ENCODE peak calls at places on chromosome 15, in four cellular contexts. Z is astrocyte of the spinal cord; R is CD4-positive, alpha-beta T cell; A is left ventricle myocardium inferior. W is an unnamed sample.

GRCh38 chr15:60804986-60805949 is 326.3 kb upstream of the ICE2 start:
- DNase-seq in Z (peak; percentile 87), R (no peak), A (no peak), W (no peak)

GRCh38 chr15:84033793-84034553 is 201.6 kb upstream of the GOLGA6L4 start:
- DNase-seq in Z (no peak), R (no peak), A (no peak), W (no peak)

GRCh38 chr15:61013146-61013545 is 216.0 kb downstream of the RORA start:
- DNase-seq in Z (no peak), R (no peak), A (no peak), W (no peak)

GRCh38 chr15:89379818-89380217 is 45.2 kb upstream of the POLG start:
- DNase-seq in Z (no peak), R (no peak), A (no peak), W (no peak)

GRCh38 chr15:57743424-57743823 is 36.9 kb downstream of the POLR2M start:
- DNase-seq in Z (no peak), R (no peak), A (no peak), W (no peak)

GRCh38 chr15:41806291-41807181 is 21.4 kb upstream of the JMJD7 start:
- DNase-seq in Z (no peak), R (no peak), A (peak; percentile 34), W (no peak)

GRCh38 chr15:90001062-90001682 is at the start of gene ZNF710:
- DNase-seq in Z (peak; percentile 71), R (peak; percentile 24), A (peak; percentile 56), W (no peak)

GRCh38 chr15:82680200-82681102 is 29.2 kb downstream of the AP3B2 start:
- DNase-seq in Z (no peak), R (peak; percentile 85), A (no peak), W (peak; percentile 35)

GRCh38 chr15:90400005-90400758 is 12.1 kb downstream of the IQGAP1 start:
- DNase-seq in Z (no peak), R (no peak), A (no peak), W (no peak)

GRCh38 chr15:80480909-80481308 is 76.7 kb downstream of the ARNT2 start:
- DNase-seq in Z (peak; percentile 93), R (no peak), A (peak; percentile 48), W (no peak)

GRCh38 chr15:77493324-77493907 is 72.7 kb downstream of the HMG20A start:
- DNase-seq in Z (peak; percentile 35), R (no peak), A (no peak), W (no peak)

GRCh38 chr15:69522361-69522760 is 69.7 kb downstream of the RPLP1 start:
- DNase-seq in Z (no peak), R (no peak), A (no peak), W (no peak)

GRCh38 chr15:70289191-70289955 is 191.7 kb upstream of the TLE3 start:
- DNase-seq in Z (no peak), R (no peak), A (no peak), W (no peak)

GRCh38 chr15:79340315-79340602 is 29.3 kb downstream of the TMED3 start:
- DNase-seq in Z (no peak), R (no peak), A (no peak), W (no peak)
- TF ChIP-seq CTCF in Z (no peak), R (no peak), A (no peak), W (peak; percentile 6)

GRCh38 chr15:71596672-71597071 is 213.7 kb upstream of the NR2E3 start:
- DNase-seq in Z (peak; percentile 58), R (no peak), A (peak; percentile 55), W (no peak)
- TF ChIP-seq CTCF in Z (no peak), R (no peak), A (peak; percentile 15), W (no peak)

GRCh38 chr15:29103825-29104565 is 165.6 kb downstream of the NSMCE3 start:
- DNase-seq in Z (peak; percentile 85), R (peak; percentile 56), A (peak; percentile 68), W (peak; percentile 73)
- TF ChIP-seq CTCF in Z (peak; percentile 88), R (peak; percentile 69), A (peak; percentile 85), W (peak; percentile 93)

GRCh38 chr15:97140216-97140615 is 809.7 kb downstream of the NR2F2 start:
- DNase-seq in Z (no peak), R (no peak), A (no peak), W (no peak)
- TF ChIP-seq CTCF in Z (no peak), R (no peak), A (no peak), W (no peak)

W was measured in natural killer cell.